ENCODE peak calls at places on chromosomes 4 and X, in six cellular contexts. W is GM12878, I is K562, B is HepG2, L is H1, S is SK-N-SH. G is an unnamed sample.

GRCh38 chrX:153443476-153444332 is 2.2 kb downstream of the TREX2 start:
- DNase-seq in S (no peak), I (no peak), L (no peak), B (no peak), W (no peak), G (no peak)

GRCh38 chr4:986428-986948 is 356 bp upstream of the IDUA start:
- DNase-seq in L (no peak), W (no peak), B (no peak), I (no peak), S (peak), G (no peak)

GRCh38 chrX:154890990-154891639 is 5.0 kb downstream of the F8A1 start:
- DNase-seq in L (no peak), S (no peak), I (no peak), B (no peak), W (no peak), G (no peak)

GRCh38 chrX:102847362-102847761 is 89.7 kb upstream of the RAB40AL start:
- DNase-seq in S (no peak), W (no peak), L (no peak), I (no peak), B (no peak), G (no peak)

GRCh38 chrX:107724653-107725052 is 50.9 kb downstream of the TSC22D3 start:
- DNase-seq in S (no peak), W (no peak), L (no peak), B (no peak), I (no peak), G (no peak)

GRCh38 chr4:185165605-185166063 is 22.6 kb downstream of the SLC25A4 start:
- DNase-seq in B (no peak), L (no peak), W (peak), I (no peak), S (no peak), G (no peak)

GRCh38 chrX:41108007-41108683 is 22.9 kb downstream of the USP9X start:
- DNase-seq in B (no peak), W (no peak), L (no peak), I (no peak), S (no peak), G (no peak)

GRCh38 chrX:104482757-104483156 is 83.2 kb upstream of the IL1RAPL2 start:
- DNase-seq in S (no peak), I (peak), B (no peak), W (no peak), L (no peak), G (no peak)

GRCh38 chr4:183870997-183871396 is 34.1 kb upstream of the STOX2 start:
- DNase-seq in W (no peak), S (no peak), B (no peak), L (no peak), I (no peak), G (no peak)

GRCh38 chr4:156137971-156138581 is 184.4 kb upstream of the CTSO start:
- DNase-seq in W (no peak), S (no peak), I (no peak), B (no peak), L (peak), G (no peak)

GRCh38 chr4:154588198-154588597 is 2.3 kb downstream of the FGA start:
- DNase-seq in W (no peak), B (no peak), L (no peak), I (no peak), S (no peak), G (no peak)

GRCh38 chr4:120691106-120691505 is 231.4 kb downstream of the PRDM5 start:
- DNase-seq in W (no peak), S (no peak), B (no peak), I (no peak), L (no peak), G (no peak)

GRCh38 chr4:79297479-79297878 is 28.4 kb downstream of the NAA11 start:
- DNase-seq in L (no peak), I (no peak), S (no peak), W (no peak), B (no peak), G (no peak)
- TF ChIP-seq POLR2AphosphoS5 in L (no peak), I (no peak), S (no peak), W (no peak), B (no peak), G (no peak)

GRCh38 chr4:53489279-53489889 is 101.9 kb downstream of the LNX1 start:
- DNase-seq in S (no peak), B (no peak), L (no peak), W (no peak), I (peak), G (no peak)
- TF ChIP-seq GABPA in S (no peak), B (no peak), L (no peak), W (no peak), I (no peak), G (no peak)

GRCh38 chrX:2499507-2499906 is 1.3 kb downstream of the DHRSX start:
- DNase-seq in S (no peak), I (no peak), W (no peak), B (no peak), L (no peak), G (no peak)

GRCh38 chrX:2498781-2499302 is 1.9 kb downstream of the DHRSX start:
- DNase-seq in S (no peak), L (no peak), I (no peak), B (peak), W (no peak), G (no peak)

GRCh38 chrX:2500681-2501151 is at the start of the genes DHRSX and ZBED1:
- DNase-seq in I (peak), B (no peak), S (peak), L (peak), W (no peak), G (peak)

GRCh38 chrX:2501246-2502102 is 698 bp upstream of the DHRSX start:
- DNase-seq in I (no peak), W (no peak), S (no peak), L (peak), B (no peak), G (no peak)

DNA sequence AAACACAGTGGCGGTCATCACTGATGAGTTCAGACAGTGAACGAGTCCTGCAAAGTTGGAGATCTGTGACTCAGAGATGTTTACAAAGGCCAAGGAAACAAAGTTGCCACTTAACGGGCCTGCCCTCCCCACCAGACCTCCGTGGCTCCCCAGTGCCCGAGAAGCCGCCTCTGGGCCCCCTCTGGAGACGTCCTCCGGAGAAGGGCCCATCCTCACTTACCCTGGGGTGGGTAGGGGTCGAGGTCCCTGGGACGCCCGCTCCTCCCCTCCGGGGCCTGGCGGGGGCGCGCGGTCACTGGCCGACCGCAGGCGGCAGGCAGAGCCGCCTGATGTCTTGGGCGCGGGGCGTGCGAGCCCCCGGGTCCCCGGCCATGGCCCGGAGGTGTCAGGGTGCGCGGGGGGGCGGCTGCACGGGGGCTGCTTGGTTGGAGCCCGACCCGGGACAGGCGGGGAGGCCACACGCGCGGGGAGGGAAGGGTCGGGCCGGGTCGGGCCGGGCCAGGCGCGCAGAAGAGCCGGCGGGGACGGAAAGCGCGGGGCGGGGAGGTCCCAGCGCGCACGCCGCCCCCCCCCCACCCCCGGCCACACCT is 590 bp downstream of the DHRSX start:
- DNase-seq in L (peak), I (peak), B (peak), W (no peak), S (peak), G (no peak)
- TF ChIP-seq POLR2AphosphoS5 in L (no peak), I (no peak), B (no peak), W (no peak), S (no peak), G (no peak)

GRCh38 chr4:169485791-169486742 is 126.3 kb downstream of the NEK1 start:
- DNase-seq in I (no peak), B (peak), W (peak), S (peak), L (peak), G (peak)
- TF ChIP-seq GABPA in I (no peak), B (no peak), W (no peak), S (no peak), L (no peak), G (no peak)

DNA sequence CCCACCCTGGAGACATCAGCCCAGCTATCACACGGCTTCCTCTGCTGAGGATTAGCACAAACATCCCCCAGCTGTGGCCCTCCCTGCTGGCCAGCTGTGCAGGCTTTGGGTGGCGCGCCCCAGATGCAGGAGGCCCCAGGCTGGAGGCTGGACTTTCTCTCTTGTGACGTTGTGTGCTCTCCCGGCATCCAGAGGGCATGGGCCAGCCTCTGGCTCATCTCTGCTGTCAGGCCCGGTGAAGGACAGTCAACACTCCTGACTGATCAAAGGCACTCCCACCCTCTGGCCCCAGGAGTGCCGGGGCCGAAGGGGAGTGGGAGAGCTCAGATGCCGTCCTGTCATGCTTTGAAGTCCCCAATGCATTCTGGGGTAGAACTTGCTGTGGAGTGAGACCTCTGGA is 29.9 kb upstream of the PJA1 start:
- DNase-seq in I (no peak), B (peak), S (peak), W (no peak), L (no peak), G (no peak)
- TF ChIP-seq POLR2AphosphoS5 in I (no peak), B (no peak), S (no peak), W (no peak), L (no peak), G (no peak)

DNA sequence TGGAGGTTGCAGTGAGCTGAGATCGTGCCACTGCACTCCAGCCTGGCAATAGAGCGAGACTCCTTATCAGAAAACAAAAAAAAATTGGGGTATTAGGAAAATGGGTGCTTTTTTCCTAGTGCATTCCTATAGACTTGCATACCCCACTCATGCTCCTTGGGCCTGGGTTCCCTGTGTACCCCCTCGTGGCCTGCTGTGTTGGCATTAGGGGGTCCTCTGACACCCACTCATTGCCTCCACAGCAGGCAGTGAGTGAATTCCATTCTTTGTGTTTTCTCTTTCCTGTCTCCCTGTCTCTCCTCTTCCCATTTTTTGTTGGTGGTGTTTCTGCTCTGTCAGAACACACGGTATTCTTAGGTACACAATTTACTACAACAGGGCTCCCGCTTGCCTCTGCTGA is 42.8 kb downstream of the TNIP2 start:
- DNase-seq in S (no peak), B (no peak), L (no peak), I (no peak), W (no peak), G (no peak)
- TF ChIP-seq GABPA in S (no peak), B (no peak), L (no peak), I (no peak), W (no peak), G (no peak)